ENCODE peak calls at places on chromosome 9, in nine cellular contexts. R is stimulated activated CD4-positive, alpha-beta T cell treated with anti-CD3 and anti-CD28 coated beads, Interleukin-15, amount 100 ng/mL, for 1 hour; E is Kasumi-1; I is fibroblast of pulmonary artery; Q is brain microvascular endothelial cell; H is SIG-M5; K is stimulated activated naive B cell treated with anti-CD40 and anti-IgM and Interleukin-4, amounts not matched to agents 10 μg/mL and 1 μg/mL and 100 μg/mL, for 72 hours; T is cardiac muscle cell; V is GM13977. A is an unnamed sample.
A peak's percentile ranks its signal among the peaks of the same experiment; 100 is the strongest.

GRCh38 chr9:87497604-87498045 is at the start of gene DAPK1:
- DNase-seq in K (no peak), I (peak; percentile 53), Q (no peak), H (no peak), T (peak; percentile 66), E (peak; percentile 33), V (peak; percentile 86), R (no peak), A (peak; percentile 27)

GRCh38 chr9:22395585-22396205 is 50.9 kb upstream of the DMRTA1 start:
- DNase-seq in I (peak; percentile 3), Q (peak; percentile 49), T (no peak), K (no peak), E (no peak), H (no peak), R (no peak), V (no peak), A (no peak)

GRCh38 chr9:107971241-107971640 is 481.7 kb upstream of the KLF4 start:
- DNase-seq in I (peak; percentile 24), R (no peak), V (no peak), E (no peak), H (no peak), T (peak; percentile 41), Q (no peak), K (no peak), A (no peak)

GRCh38 chr9:93620881-93621820 is 44.8 kb downstream of the PHF2 start:
- DNase-seq in E (no peak), H (no peak), I (no peak), Q (no peak), R (no peak), V (no peak), T (no peak), K (no peak), A (peak; percentile 14)

GRCh38 chr9:86700601-86701000 is 246.7 kb downstream of the GAS1 start:
- DNase-seq in K (no peak), V (no peak), T (peak; percentile 87), I (peak; percentile 67), E (peak; percentile 5), R (no peak), H (no peak), Q (no peak), A (no peak)

GRCh38 chr9:136245194-136246150 is at the start of gene QSOX2:
- DNase-seq in T (peak; percentile 86), E (peak; percentile 71), Q (peak; percentile 57), I (peak; percentile 84), K (peak; percentile 74), V (peak; percentile 96), H (no peak), R (peak; percentile 76), A (peak; percentile 96)

GRCh38 chr9:90642570-90643539 is at the start of gene DIRAS2:
- DNase-seq in I (peak; percentile 54), Q (peak; percentile 46), E (no peak), T (peak; percentile 50), R (no peak), H (no peak), K (peak; percentile 26), V (peak; percentile 36), A (peak; percentile 49)

GRCh38 chr9:16515207-16515606 is 355.3 kb downstream of the BNC2 start:
- DNase-seq in I (no peak), R (no peak), K (no peak), Q (no peak), V (no peak), H (no peak), E (no peak), T (no peak), A (no peak)

GRCh38 chr9:137310190-137311052 is 8.3 kb upstream of the NRARP start:
- DNase-seq in T (no peak), V (no peak), E (no peak), R (no peak), I (no peak), H (no peak), Q (no peak), K (no peak), A (peak; percentile 58)

GRCh38 chr9:87323933-87324332 is 173.7 kb upstream of the DAPK1 start:
- DNase-seq in K (no peak), Q (no peak), H (no peak), T (no peak), E (no peak), V (no peak), I (no peak), R (no peak), A (no peak)

GRCh38 chr9:124122813-124123462 is 111.4 kb downstream of the LHX2 start:
- DNase-seq in V (no peak), Q (no peak), I (peak; percentile 46), T (peak; percentile 50), R (no peak), E (peak; percentile 35), H (no peak), K (no peak), A (no peak)

GRCh38 chr9:112777914-112778313 is 27.4 kb downstream of the SNX30 start:
- DNase-seq in R (no peak), Q (no peak), I (no peak), H (no peak), K (no peak), T (no peak), E (no peak), V (no peak), A (no peak)

GRCh38 chr9:92483896-92484545 is 1.7 kb upstream of the ASPN start:
- DNase-seq in K (no peak), R (no peak), T (peak; percentile 16), E (no peak), I (peak; percentile 50), H (no peak), V (no peak), Q (no peak), A (no peak)

GRCh38 chr9:1910269-1910811 is 104.8 kb upstream of the SMARCA2 start:
- DNase-seq in R (no peak), T (no peak), H (no peak), I (no peak), K (no peak), E (no peak), Q (no peak), V (no peak), A (no peak)

GRCh38 chr9:121696935-121697334 is 45.5 kb downstream of the DAB2IP start:
- DNase-seq in V (no peak), H (no peak), T (no peak), E (no peak), K (no peak), R (no peak), Q (no peak), I (no peak), A (no peak)

GRCh38 chr9:2307480-2307879 is 292.3 kb downstream of the SMARCA2 start:
- DNase-seq in Q (peak; percentile 47), T (peak; percentile 42), V (no peak), H (no peak), K (no peak), I (peak; percentile 33), R (no peak), E (no peak), A (no peak)

GRCh38 chr9:38694676-38695075 is 25.3 kb downstream of the FAM240B start:
- DNase-seq in Q (no peak), K (no peak), T (no peak), H (no peak), I (no peak), V (no peak), R (no peak), E (no peak), A (no peak)

GRCh38 chr9:78127271-78128225 is 95.9 kb upstream of the GNAQ start:
- DNase-seq in I (no peak), T (no peak), K (no peak), V (no peak), R (no peak), H (no peak), E (no peak), Q (no peak), A (no peak)

GRCh38 chr9:131545003-131545785 is at the start of gene PRRT1B:
- DNase-seq in R (no peak), T (no peak), V (no peak), I (no peak), K (no peak), H (no peak), E (no peak), Q (no peak), A (no peak)

GRCh38 chr9:120532475-120532874 is 47.5 kb downstream of the CDK5RAP2 start:
- DNase-seq in T (peak; percentile 19), Q (peak; percentile 1), V (no peak), K (no peak), H (no peak), E (no peak), I (peak; percentile 37), R (no peak), A (no peak)

GRCh38 chr9:76598971-76599370 is 140.0 kb downstream of the GCNT1 start:
- DNase-seq in E (no peak), K (no peak), V (no peak), I (no peak), H (no peak), T (no peak), R (no peak), Q (no peak), A (no peak)